ENCODE peak calls at places on chromosome 3, in six cellular contexts. One of them, this sample, is unnamed.

GRCh38 chr3:29764603-29765254 is 483.9 kb downstream of the RBMS3 start:
- DNase-seq in H1: no peak
- DNase-seq in HepG2: no peak
- DNase-seq in K562: no peak
- DNase-seq in GM12878: no peak
- DNase-seq in GM12892: no peak
- DNase-seq in this sample: no peak

GRCh38 chr3:13461169-13462124 is 18.7 kb upstream of the HDAC11 start:
- DNase-seq in HepG2: peak; percentile 90
- DNase-seq in K562: peak; percentile 93
- DNase-seq in GM12892: peak; percentile 42
- DNase-seq in GM12878: no peak
- DNase-seq in H1: peak; percentile 97
- DNase-seq in this sample: peak; percentile 39

GRCh38 chr3:98784666-98785600 is 21.8 kb downstream of the ST3GAL6 start:
- DNase-seq in H1: no peak
- DNase-seq in K562: no peak
- DNase-seq in HepG2: peak; percentile 44
- DNase-seq in GM12878: no peak
- DNase-seq in GM12892: no peak
- DNase-seq in this sample: no peak

GRCh38 chr3:55434789-55435188 is 52.3 kb downstream of the WNT5A start:
- DNase-seq in HepG2: no peak
- DNase-seq in GM12892: peak; percentile 3
- DNase-seq in GM12878: no peak
- DNase-seq in K562: peak; percentile 30
- DNase-seq in H1: peak; percentile 54
- DNase-seq in this sample: peak; percentile 11

GRCh38 chr3:64186667-64187064 is 38.6 kb downstream of the PRICKLE2 start:
- DNase-seq in GM12892: no peak
- DNase-seq in K562: no peak
- DNase-seq in HepG2: no peak
- DNase-seq in H1: no peak
- DNase-seq in GM12878: no peak
- DNase-seq in this sample: no peak

GRCh38 chr3:51894939-51895338 is 8.2 kb downstream of the IQCF1 start:
- DNase-seq in HepG2: no peak
- DNase-seq in H1: no peak
- DNase-seq in GM12892: no peak
- DNase-seq in K562: no peak
- DNase-seq in GM12878: no peak
- DNase-seq in this sample: no peak

GRCh38 chr3:138349926-138350665 is 1.7 kb downstream of the MRAS start:
- DNase-seq in HepG2: peak; percentile 43
- DNase-seq in GM12892: no peak
- DNase-seq in H1: no peak
- DNase-seq in GM12878: no peak
- DNase-seq in K562: no peak
- DNase-seq in this sample: no peak

GRCh38 chr3:99881121-99881524 is 63.5 kb downstream of the CMSS1 start:
- DNase-seq in GM12892: no peak
- DNase-seq in HepG2: no peak
- DNase-seq in K562: no peak
- DNase-seq in H1: no peak
- DNase-seq in GM12878: no peak
- DNase-seq in this sample: no peak

GRCh38 chr3:46285931-46286330 is 43.7 kb downstream of the CCR3 start:
- DNase-seq in GM12892: no peak
- DNase-seq in H1: no peak
- DNase-seq in GM12878: no peak
- DNase-seq in HepG2: no peak
- DNase-seq in K562: no peak
- DNase-seq in this sample: no peak

GRCh38 chr3:52848617-52849016 is 13.8 kb upstream of the MUSTN1 start:
- DNase-seq in H1: no peak
- DNase-seq in GM12878: no peak
- DNase-seq in HepG2: no peak
- DNase-seq in K562: peak; percentile 37
- DNase-seq in GM12892: no peak
- DNase-seq in this sample: no peak

GRCh38 chr3:127250032-127250431 is 37.8 kb downstream of the PRR20G start:
- DNase-seq in GM12878: no peak
- DNase-seq in HepG2: no peak
- DNase-seq in H1: no peak
- DNase-seq in K562: no peak
- DNase-seq in GM12892: no peak
- DNase-seq in this sample: no peak

GRCh38 chr3:4360817-4361216 is 57.6 kb downstream of the SETMAR start:
- DNase-seq in K562: no peak
- DNase-seq in HepG2: no peak
- DNase-seq in H1: no peak
- DNase-seq in GM12878: no peak
- DNase-seq in GM12892: no peak
- DNase-seq in this sample: no peak

GRCh38 chr3:178384302-178384939 is 151.8 kb upstream of the KCNMB2 start:
- DNase-seq in GM12892: no peak
- DNase-seq in H1: no peak
- DNase-seq in K562: peak; percentile 12
- DNase-seq in GM12878: no peak
- DNase-seq in HepG2: no peak
- DNase-seq in this sample: no peak

GRCh38 chr3:124246949-124247348 is 255.0 kb upstream of the ROPN1 start:
- DNase-seq in GM12892: no peak
- DNase-seq in H1: no peak
- DNase-seq in K562: peak; percentile 9
- DNase-seq in HepG2: peak; percentile 43
- DNase-seq in GM12878: no peak
- DNase-seq in this sample: no peak

GRCh38 chr3:45583021-45583851 is 11.3 kb upstream of the LIMD1 start:
- DNase-seq in HepG2: peak; percentile 68
- DNase-seq in GM12892: no peak
- DNase-seq in GM12878: no peak
- DNase-seq in K562: no peak
- DNase-seq in H1: no peak
- DNase-seq in this sample: no peak

GRCh38 chr3:139291276-139292051 is 52.4 kb upstream of the MRPS22 start:
- DNase-seq in H1: no peak
- DNase-seq in HepG2: no peak
- DNase-seq in GM12892: no peak
- DNase-seq in GM12878: no peak
- DNase-seq in K562: no peak
- DNase-seq in this sample: no peak

GRCh38 chr3:68468695-68469375 is 463.5 kb downstream of the TAFA4 start:
- DNase-seq in K562: no peak
- DNase-seq in GM12878: no peak
- DNase-seq in GM12892: no peak
- DNase-seq in HepG2: no peak
- DNase-seq in H1: no peak
- DNase-seq in this sample: no peak

DNA sequence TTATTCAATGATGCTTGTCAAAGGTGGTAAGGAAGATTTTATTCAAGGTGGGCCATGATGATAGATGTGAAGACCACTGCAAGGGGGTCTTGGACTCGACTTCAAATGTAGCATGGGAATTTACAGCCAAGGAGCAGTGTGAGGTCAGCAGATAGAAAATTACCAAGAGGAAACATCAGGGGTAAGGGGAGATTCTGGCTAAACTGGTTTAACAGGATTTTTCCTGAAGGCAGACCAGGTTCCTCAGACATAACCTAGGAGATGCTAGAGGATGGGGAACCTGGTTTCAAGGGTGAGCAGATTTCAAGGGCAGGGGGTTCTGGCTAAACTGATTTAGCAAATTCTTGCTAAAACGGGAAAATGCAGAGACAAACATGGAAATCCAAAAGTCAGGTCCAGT is 464.9 kb downstream of the TAFA4 start:
- DNase-seq in HepG2: no peak
- DNase-seq in GM12878: no peak
- DNase-seq in K562: no peak
- DNase-seq in GM12892: no peak
- DNase-seq in H1: no peak
- DNase-seq in this sample: no peak
- TF ChIP-seq TAF1 in HepG2: no peak
- TF ChIP-seq TAF1 in GM12878: no peak
- TF ChIP-seq TAF1 in K562: no peak
- TF ChIP-seq TAF1 in GM12892: no peak
- TF ChIP-seq TAF1 in H1: no peak
- TF ChIP-seq TAF1 in this sample: no peak

DNA sequence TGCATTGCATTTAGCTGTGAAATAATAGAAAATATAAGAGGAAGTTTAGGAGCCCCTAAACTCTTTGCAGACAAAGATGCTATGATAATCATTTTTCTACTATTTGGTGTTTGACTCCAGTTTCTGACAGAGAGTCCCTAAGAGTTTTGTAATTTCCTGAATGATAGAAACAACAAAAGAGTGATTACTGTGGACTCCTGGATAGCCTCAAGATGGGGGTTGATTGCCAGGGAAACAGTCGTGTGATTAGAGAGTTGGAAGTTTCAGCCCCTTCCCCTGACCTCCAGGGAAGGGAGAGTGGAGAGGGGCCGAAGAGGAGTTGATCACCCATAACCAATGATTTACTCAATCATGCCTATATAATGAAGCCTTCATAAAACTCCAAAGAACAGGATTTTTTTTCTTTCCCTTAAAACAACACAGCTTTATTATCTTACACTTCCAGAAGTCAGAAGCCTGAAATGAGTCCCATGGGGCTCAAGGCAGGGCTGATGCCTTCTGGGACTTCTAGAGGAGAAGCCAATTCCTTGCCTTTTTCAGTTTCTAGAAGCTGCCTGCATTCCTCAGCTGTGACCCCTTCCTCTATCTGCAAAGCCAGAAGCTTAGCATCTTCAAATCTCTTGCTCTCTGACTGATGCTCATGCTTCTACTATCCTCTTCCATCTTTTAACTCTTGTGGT is 292.3 kb upstream of the ZPLD1 start:
- DNase-seq in HepG2: no peak
- DNase-seq in GM12892: no peak
- DNase-seq in K562: no peak
- DNase-seq in GM12878: no peak
- DNase-seq in H1: no peak
- DNase-seq in this sample: no peak
- TF ChIP-seq POLR2AphosphoS5 in HepG2: no peak
- TF ChIP-seq POLR2AphosphoS5 in GM12892: no peak
- TF ChIP-seq POLR2AphosphoS5 in K562: no peak
- TF ChIP-seq POLR2AphosphoS5 in GM12878: no peak
- TF ChIP-seq POLR2AphosphoS5 in H1: no peak
- TF ChIP-seq POLR2AphosphoS5 in this sample: no peak

GRCh38 chr3:114444216-114444615 is 150.4 kb downstream of the TIGIT start:
- DNase-seq in HepG2: no peak
- DNase-seq in K562: no peak
- DNase-seq in GM12878: no peak
- DNase-seq in GM12892: no peak
- DNase-seq in H1: no peak
- DNase-seq in this sample: no peak

GRCh38 chr3:114441386-114441785 is 147.6 kb downstream of the TIGIT start:
- DNase-seq in K562: no peak
- DNase-seq in H1: no peak
- DNase-seq in GM12878: no peak
- DNase-seq in HepG2: no peak
- DNase-seq in GM12892: no peak
- DNase-seq in this sample: no peak

GRCh38 chr3:114439279-114439678 is 145.5 kb downstream of the TIGIT start:
- DNase-seq in GM12892: no peak
- DNase-seq in HepG2: no peak
- DNase-seq in H1: no peak
- DNase-seq in GM12878: no peak
- DNase-seq in K562: no peak
- DNase-seq in this sample: no peak

GRCh38 chr3:114440700-114441099 is 146.9 kb downstream of the TIGIT start:
- DNase-seq in GM12878: no peak
- DNase-seq in H1: no peak
- DNase-seq in GM12892: no peak
- DNase-seq in K562: no peak
- DNase-seq in HepG2: no peak
- DNase-seq in this sample: no peak

GRCh38 chr3:114442251-114442650 is 148.4 kb downstream of the TIGIT start:
- DNase-seq in H1: no peak
- DNase-seq in GM12892: no peak
- DNase-seq in HepG2: no peak
- DNase-seq in K562: no peak
- DNase-seq in GM12878: no peak
- DNase-seq in this sample: no peak
- TF ChIP-seq POLR2A in H1: no peak
- TF ChIP-seq POLR2A in GM12892: no peak
- TF ChIP-seq POLR2A in HepG2: no peak
- TF ChIP-seq POLR2A in K562: no peak
- TF ChIP-seq POLR2A in GM12878: no peak
- TF ChIP-seq POLR2A in this sample: no peak

DNA sequence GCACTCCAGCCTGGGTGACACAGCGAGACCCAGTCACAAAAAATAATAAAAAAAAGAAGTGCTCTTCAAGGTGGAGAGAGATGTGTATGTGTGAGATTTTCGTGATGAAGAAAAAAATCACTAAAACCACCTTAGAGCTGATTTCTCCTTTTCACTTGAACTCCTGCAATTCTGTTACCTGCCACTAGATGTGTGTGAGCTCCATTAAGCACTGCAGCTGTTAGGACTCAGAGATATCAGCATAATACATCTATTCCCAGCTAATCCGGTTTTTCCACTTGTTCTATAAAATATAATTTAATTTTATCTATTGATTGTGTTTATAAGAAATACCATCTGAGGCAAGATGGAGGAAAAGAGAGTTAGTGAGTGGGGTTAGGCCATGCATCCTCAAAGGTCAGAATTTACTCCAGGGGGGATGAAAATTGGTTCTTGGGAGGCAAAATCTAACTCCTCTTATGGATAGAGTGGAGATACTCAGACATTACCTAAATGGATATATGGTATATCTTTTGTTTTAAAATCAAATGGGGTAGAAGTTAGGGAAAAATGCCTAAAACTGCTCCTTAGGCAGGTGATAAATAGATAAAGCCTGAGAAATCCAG is 152.7 kb downstream of the IL20RB start:
- DNase-seq in H1: no peak
- DNase-seq in K562: peak; percentile 12
- DNase-seq in GM12878: no peak
- DNase-seq in HepG2: peak; percentile 17
- DNase-seq in GM12892: no peak
- DNase-seq in this sample: no peak
- TF ChIP-seq TAF1 in H1: no peak
- TF ChIP-seq TAF1 in K562: no peak
- TF ChIP-seq TAF1 in GM12878: no peak
- TF ChIP-seq TAF1 in HepG2: no peak
- TF ChIP-seq TAF1 in GM12892: no peak
- TF ChIP-seq TAF1 in this sample: no peak

This sample was measured in GM12891.